ENCODE peak calls at places on chromosome 1, in five cellular contexts. One of them, this sample, is unnamed.

GRCh38 chr1:91916811-91917460 is 31.0 kb upstream of the TGFBR3 start:
- DNase-seq in Panc1: no peak
- DNase-seq in tibial artery: no peak
- DNase-seq in neuronal stem cell: no peak
- DNase-seq in K562: no peak
- DNase-seq in this sample: no peak

GRCh38 chr1:174534789-174535188 is 87.0 kb downstream of the GPR52 start:
- DNase-seq in Panc1: no peak
- DNase-seq in tibial artery: no peak
- DNase-seq in neuronal stem cell: no peak
- DNase-seq in K562: no peak
- DNase-seq in this sample: no peak

GRCh38 chr1:6897138-6897537 is 111.9 kb downstream of the CAMTA1 start:
- DNase-seq in Panc1: no peak
- DNase-seq in tibial artery: no peak
- DNase-seq in neuronal stem cell: no peak
- DNase-seq in K562: no peak
- DNase-seq in this sample: no peak

GRCh38 chr1:8891405-8891804 is 12.9 kb upstream of the ENO1 start:
- DNase-seq in Panc1: no peak
- DNase-seq in tibial artery: no peak
- DNase-seq in neuronal stem cell: no peak
- DNase-seq in K562: no peak
- DNase-seq in this sample: no peak

GRCh38 chr1:70319750-70320149 is 34.8 kb downstream of the ANKRD13C start:
- DNase-seq in Panc1: peak; percentile 58
- DNase-seq in tibial artery: no peak
- DNase-seq in neuronal stem cell: no peak
- DNase-seq in K562: no peak
- DNase-seq in this sample: no peak

GRCh38 chr1:33612877-33613487 is 140.5 kb downstream of the ZSCAN20 start:
- DNase-seq in Panc1: peak; percentile 36
- DNase-seq in tibial artery: no peak
- DNase-seq in neuronal stem cell: peak; percentile 68
- DNase-seq in K562: peak; percentile 73
- DNase-seq in this sample: peak; percentile 82

GRCh38 chr1:190001187-190001586 is 476.5 kb downstream of the BRINP3 start:
- DNase-seq in Panc1: no peak
- DNase-seq in tibial artery: no peak
- DNase-seq in neuronal stem cell: no peak
- DNase-seq in K562: no peak
- DNase-seq in this sample: no peak

GRCh38 chr1:115314111-115314510 is 23.9 kb downstream of the NGF start:
- DNase-seq in Panc1: no peak
- DNase-seq in tibial artery: no peak
- DNase-seq in neuronal stem cell: no peak
- DNase-seq in K562: no peak
- DNase-seq in this sample: no peak

GRCh38 chr1:172640146-172640545 is 18.8 kb upstream of the FASLG start:
- DNase-seq in Panc1: no peak
- DNase-seq in tibial artery: no peak
- DNase-seq in neuronal stem cell: no peak
- DNase-seq in K562: no peak
- DNase-seq in this sample: no peak

GRCh38 chr1:162847839-162848453 is 13.0 kb downstream of the CCDC190 start:
- DNase-seq in Panc1: no peak
- DNase-seq in tibial artery: peak; percentile 76
- DNase-seq in neuronal stem cell: peak; percentile 67
- DNase-seq in K562: peak; percentile 77
- DNase-seq in this sample: peak; percentile 29

GRCh38 chr1:28067523-28068090 is 20.8 kb downstream of the EYA3 start:
- DNase-seq in Panc1: no peak
- DNase-seq in tibial artery: no peak
- DNase-seq in neuronal stem cell: no peak
- DNase-seq in K562: no peak
- DNase-seq in this sample: no peak

GRCh38 chr1:19661721-19662228 is 2.9 kb upstream of the HTR6 start:
- DNase-seq in Panc1: no peak
- DNase-seq in tibial artery: no peak
- DNase-seq in neuronal stem cell: no peak
- DNase-seq in K562: no peak
- DNase-seq in this sample: no peak

GRCh38 chr1:181050922-181051321 is 17.1 kb downstream of the MR1 start:
- DNase-seq in Panc1: no peak
- DNase-seq in tibial artery: no peak
- DNase-seq in neuronal stem cell: no peak
- DNase-seq in K562: no peak
- DNase-seq in this sample: no peak

GRCh38 chr1:154190550-154190949 is 1.4 kb downstream of the TPM3 start:
- DNase-seq in Panc1: no peak
- DNase-seq in tibial artery: peak; percentile 13
- DNase-seq in neuronal stem cell: no peak
- DNase-seq in K562: no peak
- DNase-seq in this sample: no peak

GRCh38 chr1:89911186-89911976 is 83.5 kb upstream of the ZNF326 start:
- DNase-seq in Panc1: no peak
- DNase-seq in tibial artery: no peak
- DNase-seq in neuronal stem cell: no peak
- DNase-seq in K562: no peak
- DNase-seq in this sample: no peak

GRCh38 chr1:168008595-168008994 is 71.7 kb upstream of the MPC2 start:
- DNase-seq in Panc1: no peak
- DNase-seq in tibial artery: no peak
- DNase-seq in neuronal stem cell: no peak
- DNase-seq in K562: no peak
- DNase-seq in this sample: no peak

GRCh38 chr1:115086176-115086830 is 3.0 kb downstream of the TSPAN2 start:
- DNase-seq in Panc1: no peak
- DNase-seq in tibial artery: no peak
- DNase-seq in neuronal stem cell: no peak
- DNase-seq in K562: no peak
- DNase-seq in this sample: no peak

GRCh38 chr1:167721617-167722151 is at the start of gene MPZL1:
- DNase-seq in Panc1: peak; percentile 64
- DNase-seq in tibial artery: peak; percentile 98
- DNase-seq in neuronal stem cell: peak; percentile 93
- DNase-seq in K562: peak; percentile 100
- DNase-seq in this sample: no peak

GRCh38 chr1:222416001-222416791 is 131.7 kb downstream of the HHIPL2 start:
- DNase-seq in Panc1: no peak
- DNase-seq in tibial artery: no peak
- DNase-seq in neuronal stem cell: no peak
- DNase-seq in K562: no peak
- DNase-seq in this sample: no peak

GRCh38 chr1:226181996-226182714 is 4.4 kb downstream of the ACBD3 start:
- DNase-seq in Panc1: no peak
- DNase-seq in tibial artery: peak; percentile 68
- DNase-seq in neuronal stem cell: no peak
- DNase-seq in K562: no peak
- DNase-seq in this sample: no peak

GRCh38 chr1:17874231-17874630 is 119.1 kb downstream of the ACTL8 start:
- DNase-seq in Panc1: no peak
- DNase-seq in tibial artery: no peak
- DNase-seq in neuronal stem cell: no peak
- DNase-seq in K562: no peak
- DNase-seq in this sample: no peak

GRCh38 chr1:219681876-219682275 is 69.0 kb upstream of the ZC3H11B start:
- DNase-seq in Panc1: no peak
- DNase-seq in tibial artery: no peak
- DNase-seq in neuronal stem cell: no peak
- DNase-seq in K562: no peak
- DNase-seq in this sample: no peak

GRCh38 chr1:219689774-219690173 is 76.9 kb upstream of the ZC3H11B start:
- DNase-seq in Panc1: no peak
- DNase-seq in tibial artery: no peak
- DNase-seq in neuronal stem cell: no peak
- DNase-seq in K562: no peak
- DNase-seq in this sample: no peak

GRCh38 chr1:219686171-219686570 is 73.3 kb upstream of the ZC3H11B start:
- DNase-seq in Panc1: no peak
- DNase-seq in tibial artery: no peak
- DNase-seq in neuronal stem cell: no peak
- DNase-seq in K562: no peak
- DNase-seq in this sample: no peak
- H3K27ac ChIP-seq in Panc1: no peak overlapping the region
- H3K27ac ChIP-seq in tibial artery: no peak overlapping the region
- H3K27ac ChIP-seq in neuronal stem cell: no peak overlapping the region
- H3K27ac ChIP-seq in K562: no peak overlapping the region
- H3K27ac ChIP-seq in this sample: no peak overlapping the region

GRCh38 chr1:117828206-117828605 is 101.2 kb downstream of the GDAP2 start:
- DNase-seq in Panc1: no peak
- DNase-seq in tibial artery: peak; percentile 96
- DNase-seq in neuronal stem cell: no peak
- DNase-seq in K562: no peak
- DNase-seq in this sample: no peak
- H3K4me1 ChIP-seq in Panc1: no peaks in the 10 kb centered on the region
- H3K4me1 ChIP-seq in tibial artery: peaks cover 37% of the 10 kb centered on the region
- H3K4me1 ChIP-seq in neuronal stem cell: no peaks in the 10 kb centered on the region
- H3K4me1 ChIP-seq in K562: no peaks in the 10 kb centered on the region
- H3K4me1 ChIP-seq in this sample: no peaks in the 10 kb centered on the region

GRCh38 chr1:12644829-12645228 is 944 bp downstream of the AADACL4 start:
- DNase-seq in Panc1: no peak
- DNase-seq in tibial artery: no peak
- DNase-seq in neuronal stem cell: no peak
- DNase-seq in K562: no peak
- DNase-seq in this sample: no peak
- H3K27me3 ChIP-seq in Panc1: no peaks in the 10 kb centered on the region
- H3K27me3 ChIP-seq in tibial artery: no peaks in the 10 kb centered on the region
- H3K27me3 ChIP-seq in neuronal stem cell: no peaks in the 10 kb centered on the region
- H3K27me3 ChIP-seq in K562: no peaks in the 10 kb centered on the region
- H3K27me3 ChIP-seq in this sample: no peaks in the 10 kb centered on the region

GRCh38 chr1:10625554-10625953 is 150.8 kb downstream of the PEX14 start:
- DNase-seq in Panc1: no peak
- DNase-seq in tibial artery: peak; percentile 45
- DNase-seq in neuronal stem cell: no peak
- DNase-seq in K562: no peak
- DNase-seq in this sample: no peak
- H3K27ac ChIP-seq in Panc1: no peak overlapping the region
- H3K27ac ChIP-seq in tibial artery: no peak overlapping the region
- H3K27ac ChIP-seq in neuronal stem cell: no peak overlapping the region
- H3K27ac ChIP-seq in K562: no peak overlapping the region
- H3K27ac ChIP-seq in this sample: no peak overlapping the region

GRCh38 chr1:86703696-86704455 is 500 bp upstream of the SH3GLB1 start:
- DNase-seq in Panc1: peak; percentile 61
- DNase-seq in tibial artery: no peak
- DNase-seq in neuronal stem cell: peak; percentile 41
- DNase-seq in K562: no peak
- DNase-seq in this sample: no peak
- H3K4me1 ChIP-seq in Panc1: peaks cover 17% of the 10 kb centered on the region
- H3K4me1 ChIP-seq in tibial artery: peaks cover 8% of the 10 kb centered on the region
- H3K4me1 ChIP-seq in neuronal stem cell: peaks cover 3% of the 10 kb centered on the region
- H3K4me1 ChIP-seq in K562: peaks cover 15% of the 10 kb centered on the region
- H3K4me1 ChIP-seq in this sample: no peaks in the 10 kb centered on the region

GRCh38 chr1:24556414-24556795 is 518 bp downstream of the NCMAP start:
- DNase-seq in Panc1: no peak
- DNase-seq in tibial artery: peak; percentile 37
- DNase-seq in neuronal stem cell: no peak
- DNase-seq in K562: no peak
- DNase-seq in this sample: no peak

GRCh38 chr1:24558902-24559791 is 3.3 kb downstream of the NCMAP start:
- DNase-seq in Panc1: peak; percentile 42
- DNase-seq in tibial artery: peak; percentile 66
- DNase-seq in neuronal stem cell: no peak
- DNase-seq in K562: no peak
- DNase-seq in this sample: peak; percentile 37

GRCh38 chr1:24557220-24557619 is 1.3 kb downstream of the NCMAP start:
- DNase-seq in Panc1: no peak
- DNase-seq in tibial artery: peak; percentile 11
- DNase-seq in neuronal stem cell: no peak
- DNase-seq in K562: no peak
- DNase-seq in this sample: no peak

GRCh38 chr1:24558455-24558854 is 2.6 kb downstream of the NCMAP start:
- DNase-seq in Panc1: no peak
- DNase-seq in tibial artery: peak; percentile 46
- DNase-seq in neuronal stem cell: no peak
- DNase-seq in K562: no peak
- DNase-seq in this sample: no peak

DNA sequence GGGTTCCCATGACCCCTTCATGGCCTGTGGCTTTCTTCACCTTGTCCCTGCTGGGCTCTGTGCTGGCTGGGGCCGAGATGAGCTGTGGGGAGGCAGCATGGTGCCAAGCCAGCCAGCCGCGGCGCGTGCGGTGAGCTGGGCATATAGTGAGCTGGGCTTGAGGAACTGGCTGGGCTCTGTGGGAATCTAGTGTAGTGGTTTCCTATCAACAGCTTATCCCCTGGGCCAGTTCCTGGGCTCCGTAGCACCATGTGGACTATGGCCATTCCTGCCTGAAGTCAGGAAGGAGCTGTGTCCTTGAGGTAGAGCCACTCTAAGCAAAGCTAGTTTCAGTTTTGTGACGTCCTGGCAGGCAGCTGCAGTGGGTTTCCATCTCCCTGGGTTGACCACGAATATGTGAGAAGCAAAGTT is 1.8 kb downstream of the NCMAP start:
- DNase-seq in Panc1: no peak
- DNase-seq in tibial artery: peak; percentile 46
- DNase-seq in neuronal stem cell: no peak
- DNase-seq in K562: no peak
- DNase-seq in this sample: no peak
- H3K27me3 ChIP-seq in Panc1: no peaks in the 10 kb centered on the region
- H3K27me3 ChIP-seq in tibial artery: no peaks in the 10 kb centered on the region
- H3K27me3 ChIP-seq in neuronal stem cell: peaks cover 52% of the 10 kb centered on the region
- H3K27me3 ChIP-seq in K562: peaks cover 76% of the 10 kb centered on the region
- H3K27me3 ChIP-seq in this sample: no peaks in the 10 kb centered on the region

DNA sequence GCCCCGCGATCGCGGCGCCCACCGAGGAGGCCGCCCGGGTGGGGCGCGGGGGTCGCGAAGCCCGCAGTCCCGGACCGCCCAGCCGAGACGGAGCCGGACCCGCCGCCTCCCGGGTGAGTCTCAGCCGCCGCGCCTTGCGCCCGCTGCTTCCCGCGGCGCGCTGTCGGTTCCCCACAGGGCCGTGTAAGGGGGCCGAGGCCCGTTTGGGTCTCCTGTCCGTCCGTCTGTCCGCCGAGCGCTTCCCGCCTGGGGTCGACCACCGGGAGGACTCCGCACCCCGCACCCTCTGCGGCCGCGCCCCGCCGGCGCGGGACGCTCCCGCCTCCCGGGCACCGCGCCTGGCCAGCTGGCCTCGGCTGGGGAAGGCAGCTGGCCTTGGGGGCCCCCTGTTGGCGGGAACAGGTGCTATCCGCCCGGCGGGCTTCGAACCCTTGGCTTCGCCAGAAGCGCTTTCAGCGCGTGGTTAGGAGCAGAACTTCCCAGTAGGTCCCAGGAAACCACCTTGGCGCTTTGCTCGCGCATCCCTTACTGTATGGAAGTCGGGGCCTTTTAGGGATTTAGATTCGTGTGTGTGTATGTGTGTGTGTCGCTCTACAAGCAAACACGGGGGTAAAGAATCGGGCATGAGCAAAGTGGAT is 414 bp downstream of the TMEM51 start:
- DNase-seq in Panc1: no peak
- DNase-seq in tibial artery: peak; percentile 73
- DNase-seq in neuronal stem cell: peak; percentile 67
- DNase-seq in K562: peak; percentile 82
- DNase-seq in this sample: no peak
- H3K27ac ChIP-seq in Panc1: peak overlapping the region; percentile 85
- H3K27ac ChIP-seq in tibial artery: peak overlapping the region; percentile 66
- H3K27ac ChIP-seq in neuronal stem cell: no peak overlapping the region
- H3K27ac ChIP-seq in K562: no peak overlapping the region
- H3K27ac ChIP-seq in this sample: no peak overlapping the region